ENCODE peak calls at places on chromosomes 6 and 20, in nine cellular contexts. C, M, E, L, U, K, I, J and B are unnamed samples.

GRCh38 chr20:37524221-37524700 is 3.2 kb downstream of the NNAT start:
- DNase-seq in C (no peak), M (peak; percentile 34), E (no peak), L (no peak), U (no peak), K (no peak), I (no peak), J (no peak), B (no peak)

GRCh38 chr6:38184041-38184779 is 364.7 kb downstream of the ZFAND3 start:
- DNase-seq in C (no peak), M (no peak), E (no peak), L (no peak), U (no peak), K (no peak), I (no peak), J (no peak), B (no peak)

GRCh38 chr20:11350126-11351005 is 567.3 kb upstream of the BTBD3 start:
- DNase-seq in C (no peak), M (no peak), E (no peak), L (peak; percentile 43), U (no peak), K (no peak), I (no peak), J (no peak), B (no peak)

GRCh38 chr6:72712921-72713320 is 91.1 kb downstream of the KCNQ5 start:
- DNase-seq in C (no peak), M (no peak), E (no peak), L (no peak), U (no peak), K (no peak), I (no peak), J (no peak), B (no peak)

GRCh38 chr20:49303211-49303610 is 25.4 kb upstream of the ZNFX1 start:
- DNase-seq in C (no peak), M (no peak), E (no peak), L (peak; percentile 89), U (no peak), K (no peak), I (no peak), J (no peak), B (no peak)

GRCh38 chr6:137233561-137234504 is 14.6 kb upstream of the IFNGR1 start:
- DNase-seq in C (no peak), M (no peak), E (no peak), L (peak; percentile 70), U (peak; percentile 62), K (no peak), I (no peak), J (peak; percentile 53), B (no peak)

GRCh38 chr6:112839525-112839961 is 492.4 kb downstream of the RFPL4B start:
- DNase-seq in C (no peak), M (no peak), E (no peak), L (peak; percentile 92), U (no peak), K (no peak), I (no peak), J (no peak), B (no peak)

GRCh38 chr20:53828673-53829085 is 235.0 kb upstream of the ZNF217 start:
- DNase-seq in C (no peak), M (no peak), E (no peak), L (peak; percentile 91), U (no peak), K (peak; percentile 67), I (peak; percentile 22), J (no peak), B (no peak)

GRCh38 chr6:165308926-165309731 is at the start of gene C6orf118:
- DNase-seq in C (no peak), M (peak; percentile 19), E (no peak), L (peak; percentile 65), U (peak; percentile 62), K (no peak), I (peak; percentile 81), J (peak; percentile 61), B (no peak)

GRCh38 chr6:30450908-30451818 is 38.1 kb upstream of the HLA-E start:
- DNase-seq in C (no peak), M (peak; percentile 59), E (no peak), L (peak; percentile 77), U (no peak), K (no peak), I (peak; percentile 35), J (peak; percentile 57), B (no peak)

GRCh38 chr20:22723659-22724058 is 139.3 kb upstream of the FOXA2 start:
- DNase-seq in C (no peak), M (no peak), E (no peak), L (no peak), U (no peak), K (no peak), I (no peak), J (no peak), B (no peak)

DNA sequence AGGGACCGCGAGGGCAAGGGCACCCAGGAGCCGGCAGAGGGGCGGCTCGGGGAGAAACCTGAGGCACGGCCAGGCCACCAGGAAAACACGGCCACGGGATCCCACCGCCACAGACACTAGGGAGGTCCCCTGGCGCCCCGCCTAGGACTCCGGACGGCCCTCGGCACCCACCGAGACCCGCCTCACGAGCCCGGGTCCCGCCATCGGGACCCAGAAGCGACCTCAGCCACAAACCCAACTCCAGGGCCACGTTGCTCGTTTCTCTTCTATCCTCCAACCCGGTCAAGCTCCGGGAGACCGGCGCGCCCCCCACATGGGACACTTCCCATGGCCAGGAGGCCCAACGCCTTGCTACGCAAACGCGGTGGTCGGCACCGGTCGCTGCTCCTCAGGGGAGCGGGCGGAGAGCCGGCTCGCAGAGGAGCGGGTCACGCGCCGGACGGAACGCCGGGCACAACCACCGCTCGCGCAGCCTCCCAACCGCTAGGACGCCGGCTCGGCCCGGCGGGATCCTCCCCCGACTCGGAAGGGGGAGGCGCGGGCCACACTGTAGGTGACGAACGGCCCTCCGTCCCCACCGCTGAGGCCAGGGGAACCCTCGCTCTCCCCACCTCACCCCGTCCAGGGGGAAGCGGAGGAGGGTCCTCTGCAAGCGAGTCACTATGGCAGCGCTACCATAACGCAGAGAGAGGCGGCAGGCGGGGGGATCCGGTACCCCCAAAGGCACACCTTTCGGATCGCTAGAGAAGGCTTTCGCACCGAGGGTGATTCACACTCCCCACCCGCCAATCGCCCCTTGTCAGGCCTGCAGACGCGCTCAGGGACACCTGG is 1514.1 kb upstream of the DEFB115 start:
- DNase-seq in C (no peak), M (no peak), E (no peak), L (no peak), U (no peak), K (no peak), I (no peak), J (no peak), B (no peak)
- H3K9me3 ChIP-seq in C (no peaks in the 10 kb centered on the region), M (no peaks in the 10 kb centered on the region), E (peaks cover 4% of the 10 kb centered on the region), L (no peaks in the 10 kb centered on the region), U (no peaks in the 10 kb centered on the region), K (no peaks in the 10 kb centered on the region), I (no peaks in the 10 kb centered on the region), J (no peaks in the 10 kb centered on the region), B (no peaks in the 10 kb centered on the region)

GRCh38 chr6:17908831-17909230 is 78.6 kb downstream of the KIF13A start:
- DNase-seq in C (no peak), M (no peak), E (no peak), L (no peak), U (no peak), K (no peak), I (no peak), J (no peak), B (no peak)
- H3K4me1 ChIP-seq in C (no peaks in the 10 kb centered on the region), M (peaks cover 42% of the 10 kb centered on the region), E (peaks cover 42% of the 10 kb centered on the region), L (peaks cover 29% of the 10 kb centered on the region), U (peaks cover 19% of the 10 kb centered on the region), K (no peaks in the 10 kb centered on the region), I (peaks cover 77% of the 10 kb centered on the region), J (peaks cover 8% of the 10 kb centered on the region), B (peaks cover 19% of the 10 kb centered on the region)

DNA sequence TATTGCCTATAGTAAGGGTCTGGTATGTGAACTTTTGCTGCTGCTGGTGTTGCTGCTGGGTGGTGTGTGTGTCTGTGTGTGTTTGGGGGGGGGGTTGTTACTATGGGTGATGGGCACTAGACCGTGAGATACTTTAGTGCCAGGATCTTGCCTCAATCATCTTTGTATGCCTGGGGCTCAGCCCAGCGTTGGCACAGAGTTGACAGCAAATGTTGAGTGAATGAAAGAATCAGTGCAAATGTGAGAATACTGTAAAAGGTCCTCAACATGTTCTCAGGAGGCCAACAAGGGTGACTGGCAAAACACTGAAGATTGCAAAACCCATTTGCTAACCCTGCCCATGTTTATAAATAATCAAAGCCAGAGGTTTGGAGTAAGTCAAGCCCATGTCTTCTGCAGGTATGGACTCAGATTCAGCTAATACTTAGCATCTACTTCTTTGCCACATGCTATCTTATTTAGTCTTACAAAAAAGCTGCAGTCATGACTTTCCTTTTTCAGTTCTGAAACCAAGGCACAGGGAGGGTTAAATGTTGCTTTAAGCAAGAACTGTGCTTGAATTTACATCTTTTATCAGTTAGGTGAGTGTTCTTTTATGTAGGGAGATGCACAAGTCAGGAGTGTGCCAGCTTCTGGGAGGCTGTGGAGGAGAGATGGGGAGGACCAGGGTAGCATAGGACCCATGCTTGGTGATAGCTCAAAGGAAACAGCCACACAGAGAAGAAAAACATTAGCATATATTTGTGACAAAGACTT is 125.3 kb upstream of the SPACA1 start:
- DNase-seq in C (no peak), M (no peak), E (no peak), L (no peak), U (no peak), K (no peak), I (peak; percentile 5), J (no peak), B (no peak)
- H3K4me3 ChIP-seq in C (no peak overlapping the region), M (no peak overlapping the region), E (no peak overlapping the region), L (no peak overlapping the region), U (no peak overlapping the region), K (no peak overlapping the region), I (no peak overlapping the region), J (no peak overlapping the region), B (no peak overlapping the region)

GRCh38 chr20:59629141-59630045 is 25.1 kb downstream of the PHACTR3 start:
- DNase-seq in C (no peak), M (no peak), E (no peak), L (no peak), U (no peak), K (no peak), I (no peak), J (no peak), B (no peak)
- H3K9me3 ChIP-seq in C (no peaks in the 10 kb centered on the region), M (no peaks in the 10 kb centered on the region), E (no peaks in the 10 kb centered on the region), L (peaks cover 8% of the 10 kb centered on the region), U (no peaks in the 10 kb centered on the region), K (no peaks in the 10 kb centered on the region), I (no peaks in the 10 kb centered on the region), J (no peaks in the 10 kb centered on the region), B (no peaks in the 10 kb centered on the region)